ENCODE peak calls at places on chromosomes 4 and X, in four cellular contexts. E is activated gamma-delta T cell treated with Interleukin-2 at 50 U/mL for 16 hours, X is astrocyte, Q is right atrium auricular region. Z is an unnamed sample.

GRCh38 chr4:110850461-110851447 is 227.9 kb upstream of the PITX2 start:
- DNase-seq in X (no peak), E (no peak), Q (no peak), Z (no peak)

GRCh38 chrX:150525061-150525919 is 43.1 kb upstream of the MTM1 start:
- DNase-seq in X (no peak), Q (no peak), E (no peak), Z (no peak)

GRCh38 chr4:40395908-40396806 is 61.0 kb downstream of the CHRNA9 start:
- DNase-seq in E (no peak), Q (no peak), X (peak; percentile 11), Z (peak; percentile 60)

GRCh38 chr4:121706595-121707021 is 9.8 kb upstream of the ANXA5 start:
- DNase-seq in E (peak; percentile 60), X (peak; percentile 95), Q (no peak), Z (peak; percentile 96)

GRCh38 chr4:150216725-150217124 is 138.5 kb downstream of the DCLK2 start:
- DNase-seq in X (no peak), E (no peak), Q (no peak), Z (no peak)

GRCh38 chr4:92091335-92091734 is 212.4 kb upstream of the GRID2 start:
- DNase-seq in X (no peak), E (no peak), Q (no peak), Z (no peak)

GRCh38 chr4:185680617-185681016 is 131.4 kb downstream of the SORBS2 start:
- DNase-seq in Q (no peak), E (no peak), X (no peak), Z (no peak)

GRCh38 chr4:89056953-89057398 is at the start of gene FAM13A:
- DNase-seq in E (no peak), Q (peak; percentile 90), X (peak; percentile 98), Z (peak; percentile 99)

GRCh38 chr4:127622923-127623754 is 9.6 kb upstream of the INTU start:
- DNase-seq in X (peak; percentile 25), E (no peak), Q (no peak), Z (peak; percentile 60)

GRCh38 chr4:5955201-5955821 is 62.4 kb upstream of the CRMP1 start:
- DNase-seq in Q (no peak), E (no peak), X (no peak), Z (no peak)

GRCh38 chr4:169286562-169287301 is 16.0 kb upstream of the SH3RF1 start:
- DNase-seq in X (no peak), E (no peak), Q (no peak), Z (peak; percentile 38)

GRCh38 chr4:88759039-88759631 is 61.5 kb upstream of the NAP1L5 start:
- DNase-seq in X (peak; percentile 31), E (no peak), Q (no peak), Z (peak; percentile 45)

GRCh38 chr4:138560448-138560847 is 318.3 kb upstream of the SLC7A11 start:
- DNase-seq in E (no peak), X (no peak), Q (no peak), Z (no peak)

GRCh38 chr4:113153529-113154101 is 104.2 kb downstream of the ANK2 start:
- DNase-seq in X (no peak), Q (no peak), E (no peak), Z (no peak)

GRCh38 chr4:158760866-158761265 is 8.0 kb upstream of the FNIP2 start:
- DNase-seq in E (no peak), Q (no peak), X (peak; percentile 82), Z (peak; percentile 85)

GRCh38 chr4:2689825-2690700 is 66.1 kb downstream of the TNIP2 start:
- DNase-seq in X (no peak), E (peak; percentile 62), Q (no peak), Z (peak; percentile 22)

GRCh38 chr4:101227715-101228114 is 119.6 kb downstream of the PPP3CA start:
- DNase-seq in Q (no peak), E (no peak), X (no peak), Z (no peak)

GRCh38 chr4:103853627-103854026 is 133.8 kb upstream of the TACR3 start:
- DNase-seq in E (no peak), Q (no peak), X (no peak), Z (no peak)

Z was measured in fibroblast of lung.